ENCODE peak calls at places on chromosome 17, in four cellular contexts. J, B, U and I are unnamed samples.

GRCh38 chr17:17467021-17467420 is 9.8 kb upstream of the MED9 start:
- DNase-seq in J (no peak), B (no peak), U (no peak), I (no peak)

GRCh38 chr17:60086822-60087591 is 8.3 kb upstream of the HEATR6 start:
- DNase-seq in J (peak), B (no peak), U (no peak), I (no peak)

GRCh38 chr17:19361975-19362292 is 589 bp downstream of the B9D1 start:
- DNase-seq in J (peak), B (no peak), U (no peak), I (no peak)

GRCh38 chr17:80478487-80479245 is 2.3 kb upstream of the NPTX1 start:
- DNase-seq in J (no peak), B (no peak), U (no peak), I (no peak)

GRCh38 chr17:17820046-17820445 is 16.7 kb downstream of the SREBF1 start:
- DNase-seq in J (no peak), B (no peak), U (no peak), I (no peak)

GRCh38 chr17:71790791-71791190 is 330.0 kb upstream of the SOX9 start:
- DNase-seq in J (no peak), B (no peak), U (no peak), I (no peak)

GRCh38 chr17:62778990-62779681 is 29.0 kb downstream of the MARCHF10 start:
- DNase-seq in J (peak), B (no peak), U (peak), I (no peak)

GRCh38 chr17:34245496-34245895 is 9.6 kb upstream of the CCL2 start:
- DNase-seq in J (no peak), B (no peak), U (no peak), I (no peak)

GRCh38 chr17:75570034-75570676 is 17.4 kb upstream of the MYO15B start:
- DNase-seq in J (no peak), B (no peak), U (no peak), I (no peak)

GRCh38 chr17:36196099-36196496 is 460 bp downstream of the CCL3L1 start:
- DNase-seq in J (no peak), B (no peak), U (no peak), I (no peak)

GRCh38 chr17:36203335-36203734 is 6.8 kb upstream of the CCL3L1 start:
- DNase-seq in J (no peak), B (no peak), U (no peak), I (no peak)

GRCh38 chr17:36195474-36196098 is 972 bp downstream of the CCL3L1 start:
- DNase-seq in J (no peak), B (no peak), U (no peak), I (no peak)

GRCh38 chr17:36197389-36197708 is 791 bp upstream of the CCL3L1 start:
- DNase-seq in J (no peak), B (no peak), U (no peak), I (no peak)

DNA sequence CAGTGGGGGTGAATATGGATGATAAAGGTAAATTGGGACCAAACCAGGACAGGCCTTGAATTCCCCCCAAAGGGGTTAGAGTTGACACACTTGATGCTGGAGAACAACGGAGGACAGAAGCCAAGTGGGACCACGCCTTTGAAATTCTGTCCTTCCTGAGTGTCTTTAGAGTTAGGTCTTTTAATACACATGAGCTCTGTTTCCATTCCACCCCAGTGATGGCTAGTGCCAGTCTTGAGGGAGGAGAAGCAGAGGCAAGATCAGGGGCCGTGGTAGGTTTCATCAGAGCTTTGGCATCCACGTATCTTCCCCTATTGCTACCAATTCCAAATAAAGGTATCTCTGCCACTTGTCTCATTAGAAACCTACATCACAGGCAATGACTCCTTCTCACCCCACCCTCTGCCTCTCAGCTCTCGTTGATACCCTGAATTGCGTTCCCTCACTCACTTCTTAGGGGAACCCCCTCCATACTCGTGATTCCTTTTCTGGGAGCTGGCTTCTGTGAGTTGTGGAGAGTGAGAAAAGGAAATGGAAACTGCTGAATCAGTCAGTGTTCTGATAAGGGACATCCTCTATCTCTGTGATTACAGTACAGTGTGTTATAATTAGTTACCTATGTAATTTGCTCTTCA is 2.4 kb upstream of the CCL3L1 start:
- DNase-seq in J (no peak), B (no peak), U (no peak), I (no peak)
- TF ChIP-seq KDM1A in J (no peak), B (no peak), U (no peak), I (no peak)

DNA sequence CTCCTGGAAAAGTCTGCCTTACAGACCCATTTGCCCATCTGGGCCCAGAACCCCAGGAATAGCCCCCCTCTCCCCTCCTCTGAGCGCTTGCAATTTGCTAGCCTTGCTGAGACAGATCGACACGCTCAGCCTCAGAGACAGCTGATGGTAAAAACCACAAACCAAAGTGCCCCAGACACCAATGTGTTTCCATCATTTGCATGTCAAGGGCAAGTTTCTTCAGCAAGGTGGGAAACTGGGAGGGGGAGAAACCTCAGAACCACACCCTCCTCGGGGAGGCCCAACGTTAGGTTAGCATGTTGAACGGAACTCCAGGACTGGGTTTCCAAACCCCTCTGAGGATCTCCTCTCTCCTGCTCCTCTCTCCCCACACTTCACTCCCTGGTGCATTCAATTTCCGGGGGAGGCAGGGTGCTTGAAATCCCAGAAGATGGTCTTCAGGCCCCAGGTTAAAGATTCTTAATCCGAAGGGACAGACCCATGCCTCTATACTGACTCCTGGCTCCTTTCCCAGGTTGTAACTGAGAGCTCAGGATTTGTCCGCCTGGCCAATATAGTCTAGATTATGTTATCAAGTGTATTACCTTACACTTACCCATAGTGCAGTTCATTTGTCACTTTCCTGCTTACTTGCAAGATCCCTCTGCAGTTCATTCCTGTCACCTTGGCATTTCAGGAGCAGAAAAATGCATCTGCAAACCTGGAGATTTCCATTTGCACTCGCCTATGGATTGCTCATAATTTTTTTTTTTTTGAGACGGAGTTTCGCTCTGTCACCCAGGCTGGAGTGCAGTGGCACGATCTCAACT is 1.3 kb upstream of the CUEDC1 start:
- DNase-seq in J (no peak), B (peak), U (no peak), I (no peak)
- TF ChIP-seq ESRRA in J (no peak), B (no peak), U (no peak), I (no peak)

DNA sequence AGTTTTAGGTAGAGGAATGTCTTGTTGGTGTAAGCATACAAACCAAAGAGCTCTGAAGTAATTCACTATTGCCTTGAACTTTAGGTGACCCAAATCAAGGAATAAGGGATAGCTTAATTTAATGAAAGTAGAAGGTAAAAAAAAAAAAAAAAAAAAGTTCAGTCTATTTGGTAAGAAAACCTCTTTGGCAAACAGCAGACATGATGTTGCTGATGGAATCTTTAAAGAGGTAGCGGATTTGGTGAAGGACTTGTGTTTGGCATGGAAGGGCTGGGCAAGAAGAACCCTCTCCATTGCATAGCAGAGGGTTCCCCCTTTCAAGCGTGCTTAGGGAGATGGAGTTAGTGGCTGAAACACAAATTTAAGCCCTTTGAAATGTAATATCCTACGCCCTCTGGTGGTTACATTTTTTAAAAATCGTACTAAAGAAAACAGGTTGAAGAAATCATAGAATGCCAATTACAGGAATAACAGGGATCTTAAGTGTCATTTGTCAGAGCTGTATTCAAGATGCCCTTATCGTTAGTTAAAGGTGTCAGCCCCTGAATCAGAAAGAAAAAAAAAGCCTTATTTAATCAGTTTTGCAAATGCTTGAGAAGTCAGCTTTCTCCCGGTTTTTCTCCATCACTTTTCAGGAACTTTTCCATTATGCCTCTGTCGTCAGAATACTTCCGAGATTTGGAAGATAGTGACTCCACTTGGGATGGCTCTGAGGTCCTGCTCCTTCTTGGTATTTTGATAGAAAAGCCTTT is 383.1 kb downstream of the KCNJ2 start:
- DNase-seq in J (peak), B (peak), U (peak), I (peak)
- TF ChIP-seq KDM1A in J (no peak), B (no peak), U (no peak), I (no peak)

GRCh38 chr17:58279016-58279671 is 1.6 kb downstream of the MPO start:
- DNase-seq in J (no peak), B (no peak), U (no peak), I (peak)

GRCh38 chr17:58277107-58277506 is 3.6 kb downstream of the MPO start:
- DNase-seq in J (peak), B (no peak), U (no peak), I (peak)

GRCh38 chr17:58279736-58280479 is 827 bp downstream of the MPO start:
- DNase-seq in J (no peak), B (no peak), U (no peak), I (no peak)

GRCh38 chr17:58277726-58278595 is 2.8 kb downstream of the MPO start:
- DNase-seq in J (no peak), B (no peak), U (no peak), I (no peak)

DNA sequence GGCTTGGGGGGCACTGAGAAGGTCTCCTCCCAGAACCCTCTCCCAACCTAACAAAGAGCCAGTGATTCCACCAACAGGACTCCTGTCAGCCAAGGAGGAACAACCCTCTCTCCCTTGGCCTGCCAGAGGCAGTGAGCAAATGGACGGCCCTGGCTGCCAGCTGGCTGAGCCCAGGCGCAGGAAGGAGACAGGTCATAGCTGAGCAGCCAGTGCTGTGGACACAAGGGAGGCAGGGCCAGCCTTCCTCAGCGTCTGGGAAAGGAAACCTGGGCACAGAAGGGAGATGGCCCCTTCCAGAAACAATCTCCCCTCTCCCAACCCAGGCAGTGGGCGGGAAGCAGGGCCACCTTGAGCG is 2.1 kb downstream of the MPO start:
- DNase-seq in J (no peak), B (no peak), U (no peak), I (peak)
- TF ChIP-seq ESRRA in J (no peak), B (no peak), U (no peak), I (no peak)

DNA sequence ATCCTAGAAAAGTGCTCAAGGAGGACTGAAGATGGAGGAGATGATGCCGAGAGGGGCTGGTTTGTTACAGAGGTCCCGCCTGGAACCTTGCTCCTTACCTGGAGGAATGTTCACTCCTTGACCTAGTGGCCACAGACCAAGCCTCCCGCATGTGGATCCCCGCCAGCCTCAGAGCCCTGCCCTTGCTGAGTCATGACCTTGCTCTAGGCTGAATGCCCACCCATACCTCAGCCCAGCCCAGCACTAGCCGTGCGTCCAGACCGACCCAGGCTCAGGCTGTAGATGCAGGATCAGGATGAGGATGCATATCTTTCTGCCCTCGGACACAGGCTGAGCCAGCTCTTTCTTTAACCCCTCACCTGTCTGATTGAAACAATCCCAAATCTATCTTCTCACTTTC is 34.8 kb downstream of the WSCD1 start:
- DNase-seq in J (no peak), B (no peak), U (no peak), I (no peak)
- TF ChIP-seq KDM1A in J (no peak), B (no peak), U (no peak), I (no peak)

GRCh38 chr17:55530064-55530463 is 18.8 kb upstream of the SMIM36 start:
- DNase-seq in J (no peak), B (no peak), U (no peak), I (no peak)
- TF ChIP-seq ESRRA in J (no peak), B (no peak), U (no peak), I (no peak)